ENCODE peak calls at places on chromosomes 6 and 20, in four cellular contexts. I is H1, Q is WTC11, H is SK-N-SH. V is an unnamed sample.

GRCh38 chr6:164276211-164276610 is 861.7 kb downstream of the QKI start:
- DNase-seq in I (no peak), Q (no peak), H (no peak), V (no peak)

GRCh38 chr6:21845018-21845417 is 251.5 kb downstream of the SOX4 start:
- DNase-seq in I (no peak), Q (no peak), H (peak), V (peak)

GRCh38 chr6:1610497-1611321 is 994 bp downstream of the FOXC1 start:
- DNase-seq in I (no peak), Q (no peak), H (no peak), V (no peak)

GRCh38 chr20:51505566-51505965 is 37.0 kb downstream of the NFATC2 start:
- DNase-seq in I (no peak), Q (no peak), H (no peak), V (no peak)

GRCh38 chr6:150301871-150302800 is 66.7 kb upstream of the IYD start:
- DNase-seq in I (no peak), Q (no peak), H (no peak), V (peak)

GRCh38 chr20:12827796-12828406 is 180.9 kb upstream of the SPTLC3 start:
- DNase-seq in I (no peak), Q (no peak), H (no peak), V (no peak)

GRCh38 chr6:85404497-85405174 is 45.2 kb upstream of the NT5E start:
- DNase-seq in I (no peak), Q (no peak), H (no peak), V (no peak)

GRCh38 chr20:37276494-37277252 is 12.8 kb upstream of the MANBAL start:
- DNase-seq in I (no peak), Q (no peak), H (peak), V (no peak)

GRCh38 chr20:64111841-64112641 is 4.7 kb upstream of the NPBWR2 start:
- DNase-seq in I (no peak), Q (no peak), H (peak), V (no peak)

GRCh38 chr6:108544586-108544985 is 16.1 kb upstream of the FOXO3 start:
- DNase-seq in I (no peak), Q (no peak), H (no peak), V (no peak)

DNA sequence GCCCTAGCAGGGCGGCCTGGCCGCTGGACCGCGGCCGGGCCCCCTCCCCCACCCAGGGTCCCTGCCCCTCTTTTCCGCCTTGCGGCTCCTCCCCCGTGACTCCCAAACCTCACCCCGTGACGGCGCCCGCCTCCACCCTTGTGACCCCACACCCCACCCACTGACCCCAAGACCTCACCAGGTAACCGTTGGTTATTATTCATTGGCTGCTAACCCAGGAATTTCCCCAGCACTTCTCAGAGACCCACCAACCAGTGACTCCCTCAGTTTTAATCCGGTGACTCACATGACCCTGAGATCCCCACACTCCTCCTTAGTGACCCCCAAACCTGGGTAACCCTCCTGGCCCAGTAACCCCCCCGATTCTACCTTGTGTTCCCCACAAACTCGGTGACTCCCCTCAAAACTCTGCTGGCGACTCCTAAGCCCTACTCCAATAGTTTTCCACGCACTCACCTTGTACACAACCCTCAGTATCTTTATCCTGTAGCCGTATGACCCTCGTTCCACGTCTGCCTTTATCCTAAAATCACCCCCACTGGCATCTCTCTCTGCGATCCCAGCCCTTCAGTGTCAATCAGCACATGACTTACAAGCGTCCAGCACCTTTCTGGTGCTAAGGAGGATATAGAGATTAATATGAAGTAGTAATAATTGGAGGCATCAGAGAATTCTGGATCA is 551 bp downstream of the ZNF76 start:
- DNase-seq in I (peak), Q (peak), H (peak), V (peak)
- TF ChIP-seq TEAD4 in I (peak), Q (no peak), H (no peak), V (no peak)

GRCh38 chr6:83265384-83265783 is 72.2 kb downstream of the RWDD2A start:
- DNase-seq in I (no peak), Q (no peak), H (no peak), V (no peak)
- TF ChIP-seq TEAD4 in I (no peak), Q (no peak), H (no peak), V (no peak)

GRCh38 chr6:40302856-40303449 is 284.2 kb downstream of the LRFN2 start:
- DNase-seq in I (no peak), Q (no peak), H (no peak), V (no peak)
- TF ChIP-seq TEAD4 in I (no peak), Q (no peak), H (no peak), V (no peak)

GRCh38 chr20:59033616-59034165 is 1.6 kb upstream of the ATP5F1E start:
- DNase-seq in I (no peak), Q (no peak), H (no peak), V (no peak)
- TF ChIP-seq TEAD4 in I (no peak), Q (no peak), H (no peak), V (no peak)

GRCh38 chr6:16450285-16450684 is 211.9 kb downstream of the GMPR start:
- DNase-seq in I (no peak), Q (no peak), H (no peak), V (no peak)
- TF ChIP-seq TEAD4 in I (no peak), Q (no peak), H (no peak), V (no peak)

GRCh38 chr20:57950764-57951163 is 240.9 kb upstream of the PMEPA1 start:
- DNase-seq in I (no peak), Q (no peak), H (no peak), V (no peak)

GRCh38 chr20:57946559-57947315 is 236.9 kb upstream of the PMEPA1 start:
- DNase-seq in I (no peak), Q (no peak), H (no peak), V (no peak)

GRCh38 chr20:57944988-57945387 is 235.2 kb upstream of the PMEPA1 start:
- DNase-seq in I (no peak), Q (no peak), H (no peak), V (no peak)

GRCh38 chr20:57948177-57948955 is 238.6 kb upstream of the PMEPA1 start:
- DNase-seq in I (no peak), Q (no peak), H (no peak), V (no peak)

GRCh38 chr20:57947421-57948176 is 237.8 kb upstream of the PMEPA1 start:
- DNase-seq in I (no peak), Q (no peak), H (no peak), V (no peak)
- TF ChIP-seq TEAD4 in I (no peak), Q (no peak), H (peak), V (no peak)

GRCh38 chr6:152979116-152979515 is 3.7 kb downstream of the FBXO5 start:
- DNase-seq in I (no peak), Q (no peak), H (no peak), V (no peak)
- TF ChIP-seq TEAD4 in I (no peak), Q (no peak), H (no peak), V (no peak)

DNA sequence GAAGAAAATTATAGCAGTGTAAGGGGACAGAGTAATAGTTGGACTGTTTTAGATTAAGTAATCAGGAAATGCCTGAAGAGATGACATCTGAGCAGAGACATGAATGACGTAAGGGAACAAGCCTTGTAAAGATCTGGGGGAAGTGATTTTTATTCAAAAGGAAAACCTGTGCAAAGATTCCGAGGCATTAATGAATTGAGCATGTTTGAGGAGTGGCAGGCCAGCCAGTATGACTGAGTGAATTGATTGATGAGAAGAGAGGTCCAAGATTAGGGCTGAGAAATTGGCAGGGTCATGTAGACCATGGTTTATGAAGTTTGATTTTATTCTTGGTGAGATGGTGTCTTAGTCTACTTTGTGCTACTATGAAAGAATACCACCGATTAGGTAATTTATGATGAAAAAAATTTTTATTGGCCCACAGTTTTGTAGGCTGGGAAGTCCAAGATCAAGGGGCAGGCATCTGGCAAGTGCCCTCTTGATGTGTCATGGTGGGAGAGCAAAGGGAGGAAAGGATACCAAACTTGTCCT is 95.1 kb downstream of the LIN28B start:
- DNase-seq in I (no peak), Q (no peak), H (peak), V (no peak)
- TF ChIP-seq TEAD4 in I (no peak), Q (no peak), H (no peak), V (no peak)

DNA sequence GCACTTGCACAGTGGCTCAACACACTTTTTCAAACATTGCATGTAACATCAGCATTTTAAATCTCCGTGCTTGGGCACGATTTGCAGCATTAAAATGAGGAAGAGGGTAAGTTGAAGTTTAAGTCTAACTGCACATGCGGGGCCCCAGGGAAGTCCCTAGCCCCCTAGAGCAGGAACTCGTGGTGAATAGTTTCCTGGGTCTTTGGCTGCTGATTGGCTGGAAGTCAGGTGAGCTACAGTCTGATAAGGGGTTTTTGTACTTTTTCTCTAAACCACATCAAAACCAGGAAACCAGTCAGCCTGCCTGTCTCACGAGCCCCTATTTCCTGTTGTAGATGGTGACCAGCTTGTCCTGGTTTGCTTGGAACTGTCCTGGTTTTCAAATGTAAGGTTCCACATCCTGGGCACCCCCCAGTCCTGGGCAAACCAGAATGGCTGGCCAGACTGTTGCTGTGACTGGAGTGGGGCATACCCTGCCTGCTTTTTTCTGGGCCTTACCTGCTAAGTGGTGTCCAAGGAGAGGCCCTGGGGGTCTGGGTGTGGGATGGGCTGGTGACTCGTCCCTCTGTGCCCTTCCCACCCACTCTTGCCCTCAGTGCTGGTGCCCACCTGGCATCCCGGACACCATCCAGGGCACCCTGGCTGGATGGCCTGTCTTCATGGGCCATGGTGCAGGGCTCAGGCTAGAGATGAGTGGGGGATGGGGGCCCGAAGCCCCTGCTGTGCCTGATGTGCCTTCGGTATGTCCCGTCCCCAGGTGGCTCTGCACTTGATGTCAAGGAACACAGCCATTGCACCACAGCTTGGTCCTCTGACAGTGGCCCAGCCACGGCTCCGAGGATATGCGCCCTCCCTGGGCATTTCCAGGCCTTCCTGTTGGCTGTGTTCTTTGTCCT is 31.8 kb downstream of the SUN5 start:
- DNase-seq in I (no peak), Q (no peak), H (no peak), V (no peak)
- TF ChIP-seq TEAD4 in I (no peak), Q (no peak), H (no peak), V (no peak)

GRCh38 chr20:19973920-19974620 is 43.1 kb upstream of the NAA20 start:
- DNase-seq in I (no peak), Q (no peak), H (no peak), V (no peak)
- TF ChIP-seq TEAD4 in I (no peak), Q (no peak), H (no peak), V (no peak)

V was measured in K562.